ENCODE peak calls at places on chromosomes 7 and 10, in four cellular contexts. V is Calu3, C is tibial artery, H is omental fat pad. A is an unnamed sample.

GRCh38 chr10:88851706-88852105 is at the start of gene ANKRD22:
- DNase-seq in V (peak), C (no peak), H (no peak), A (no peak)

GRCh38 chr7:13467111-13467547 is 522.3 kb downstream of the ETV1 start:
- DNase-seq in C (no peak), V (no peak), H (no peak), A (no peak)

GRCh38 chr7:158885624-158886023 is 29.3 kb downstream of the DYNC2I1 start:
- DNase-seq in H (no peak), C (no peak), V (no peak), A (no peak)

GRCh38 chr7:122944682-122945303 is 50.7 kb downstream of the TAS2R16 start:
- DNase-seq in C (no peak), H (no peak), V (no peak), A (no peak)

GRCh38 chr7:151018421-151019129 is 5.7 kb downstream of the ATG9B start:
- DNase-seq in V (peak), H (no peak), C (no peak), A (no peak)

GRCh38 chr10:7622969-7623368 is 43.8 kb downstream of the ITIH5 start:
- DNase-seq in C (no peak), H (no peak), V (no peak), A (no peak)

GRCh38 chr7:110148054-110148453 is 942.9 kb upstream of the LRRN3 start:
- DNase-seq in V (no peak), C (no peak), H (no peak), A (no peak)

GRCh38 chr7:98867271-98867701 is 2.5 kb downstream of the TMEM130 start:
- DNase-seq in V (no peak), C (peak), H (no peak), A (no peak)

GRCh38 chr10:118508355-118508754 is 87.1 kb downstream of the PRLHR start:
- DNase-seq in H (no peak), C (no peak), V (no peak), A (no peak)

GRCh38 chr10:33252794-33253203 is 81.7 kb downstream of the NRP1 start:
- DNase-seq in V (no peak), C (no peak), H (no peak), A (no peak)

DNA sequence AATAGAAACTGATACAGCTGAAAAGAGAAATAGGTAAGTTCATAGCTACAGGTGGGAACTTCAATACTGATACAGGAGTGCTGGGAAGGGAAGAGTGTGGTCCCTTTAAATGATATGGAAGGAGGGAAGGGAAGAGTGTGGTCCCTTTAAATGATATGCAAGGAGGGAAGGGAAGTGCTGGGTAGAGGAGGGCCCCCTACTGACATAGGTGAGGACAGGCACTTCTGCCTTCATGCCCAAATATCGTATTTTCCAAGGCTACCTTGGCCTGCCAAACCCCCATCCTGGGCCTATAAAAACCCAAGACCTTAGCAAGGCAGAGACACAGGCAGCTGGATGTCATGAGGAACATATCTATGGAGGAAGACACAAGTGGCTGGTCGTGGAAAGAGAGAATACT is 92.3 kb downstream of the MAGI2 start:
- DNase-seq in V (peak), C (no peak), H (no peak), A (no peak)
- TF ChIP-seq CTCF in V (no peak), C (no peak), H (no peak), A (no peak)

DNA sequence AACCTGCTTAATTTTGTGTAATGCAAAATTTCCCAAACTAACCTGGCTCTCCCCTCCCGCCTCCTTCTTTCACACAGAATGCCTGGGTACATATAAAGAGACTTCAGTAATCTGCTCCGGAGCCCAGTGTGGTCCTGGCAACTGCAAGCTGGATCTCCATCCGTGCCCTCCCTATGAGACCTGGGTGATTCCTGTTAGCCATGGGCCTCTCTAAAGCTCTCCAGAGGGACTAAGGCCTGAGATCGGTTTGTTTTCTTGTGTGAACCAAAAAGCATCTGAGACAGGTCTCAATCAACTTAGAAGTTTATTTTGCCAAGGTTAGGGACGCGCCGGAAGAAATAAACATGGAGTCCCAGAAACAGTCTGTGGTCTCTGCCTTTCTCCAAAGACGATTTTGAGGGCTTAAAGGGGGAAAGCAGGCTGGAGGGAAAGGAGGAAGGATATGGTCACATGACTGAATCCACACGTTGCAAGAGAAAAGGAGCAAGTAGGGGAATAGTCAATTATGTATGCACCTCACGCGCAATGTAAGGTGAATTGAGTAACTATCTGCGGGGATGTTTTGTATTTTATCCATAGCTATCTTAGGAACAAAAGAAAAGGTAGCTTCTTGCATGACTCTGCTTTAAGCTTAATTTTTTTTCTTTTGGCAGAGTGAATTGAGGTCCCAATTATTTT is 46.2 kb upstream of the CCDC3 start:
- DNase-seq in C (no peak), H (no peak), V (no peak), A (no peak)
- TF ChIP-seq CTCF in C (no peak), H (no peak), V (no peak), A (no peak)

DNA sequence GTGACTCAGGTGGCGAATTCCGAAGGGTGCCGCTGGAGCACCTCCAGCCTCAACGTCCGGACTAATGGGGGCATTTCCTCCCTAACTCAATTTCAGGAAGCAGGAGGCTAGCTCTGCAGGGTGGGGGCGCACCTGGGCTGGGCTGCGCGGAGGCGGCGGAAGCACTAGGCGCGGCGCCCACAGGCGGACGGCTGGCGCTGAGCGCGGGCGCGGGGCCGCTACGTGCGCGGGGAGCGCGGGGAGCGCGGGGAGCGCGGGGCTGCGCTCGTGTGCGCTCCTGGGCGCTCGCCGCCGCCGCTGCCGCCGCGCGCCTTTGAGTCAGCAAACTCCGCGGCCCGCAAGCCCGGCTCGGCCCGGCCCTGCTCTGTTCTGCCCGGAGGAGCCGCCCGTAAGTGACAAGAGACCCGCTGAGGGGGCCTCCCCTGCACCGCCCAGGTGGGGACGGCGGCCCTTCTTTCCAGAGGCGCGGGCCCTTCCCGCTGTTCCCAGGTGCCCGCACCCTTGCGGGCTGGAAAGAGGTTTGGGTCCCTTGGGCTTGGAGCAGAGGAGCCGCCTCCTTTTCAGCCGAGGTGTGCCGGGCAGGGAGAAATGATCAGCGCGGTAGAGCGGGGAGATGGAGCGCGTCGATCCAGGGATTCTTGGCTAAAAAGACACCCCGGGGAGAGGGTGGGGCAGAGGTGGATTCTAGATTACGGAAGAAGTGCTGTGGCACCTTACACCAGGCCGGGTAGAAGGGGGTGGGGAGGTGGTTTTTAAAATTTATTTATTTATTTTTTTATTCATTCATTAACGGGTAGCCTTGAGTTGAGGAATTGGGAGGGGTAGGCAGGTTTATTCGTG is at the start of gene SNX10:
- DNase-seq in V (peak), C (no peak), H (no peak), A (no peak)
- TF ChIP-seq CTCF in V (peak), C (no peak), H (no peak), A (no peak)

GRCh38 chr7:1664711-1665591 is 5.1 kb upstream of the ELFN1 start:
- DNase-seq in C (peak), V (peak), H (peak), A (peak)
- TF ChIP-seq CTCF in C (peak), V (peak), H (no peak), A (peak)

A was measured in ascending aorta.